ENCODE peak calls at places on chromosomes 11 and 22, in four cellular contexts. One of them, this sample, is unnamed.
A peak's percentile ranks its signal among the peaks of the same experiment; 100 is the strongest.

GRCh38 chr22:39674536-39674935 is 104.0 kb downstream of the CACNA1I start:
- DNase-seq in body of pancreas: no peak
- DNase-seq in spleen: no peak
- DNase-seq in ascending aorta: no peak
- DNase-seq in this sample: no peak

GRCh38 chr11:88345408-88345807 is 7.9 kb upstream of the CTSC start:
- DNase-seq in body of pancreas: no peak
- DNase-seq in spleen: no peak
- DNase-seq in ascending aorta: no peak
- DNase-seq in this sample: no peak

GRCh38 chr11:131723088-131723487 is 352.7 kb downstream of the NTM start:
- DNase-seq in ascending aorta: no peak
- DNase-seq in body of pancreas: no peak
- DNase-seq in spleen: no peak
- DNase-seq in this sample: no peak

GRCh38 chr11:111063711-111064110 is 181.8 kb upstream of the POU2AF2 start:
- DNase-seq in spleen: no peak
- DNase-seq in ascending aorta: no peak
- DNase-seq in body of pancreas: no peak
- DNase-seq in this sample: no peak

GRCh38 chr11:86749861-86750401 is 50.4 kb upstream of the PRSS23 start:
- DNase-seq in body of pancreas: no peak
- DNase-seq in ascending aorta: no peak
- DNase-seq in spleen: no peak
- DNase-seq in this sample: no peak

GRCh38 chr11:43269229-43269928 is 42.4 kb upstream of the API5 start:
- DNase-seq in ascending aorta: no peak
- DNase-seq in body of pancreas: no peak
- DNase-seq in spleen: peak; percentile 70
- DNase-seq in this sample: no peak

GRCh38 chr11:30016588-30017363 is at the start of gene KCNA4:
- DNase-seq in body of pancreas: peak; percentile 36
- DNase-seq in ascending aorta: no peak
- DNase-seq in spleen: no peak
- DNase-seq in this sample: no peak

GRCh38 chr11:76184551-76184993 is 21.7 kb downstream of the WNT11 start:
- DNase-seq in spleen: no peak
- DNase-seq in ascending aorta: no peak
- DNase-seq in body of pancreas: no peak
- DNase-seq in this sample: no peak

GRCh38 chr11:34219862-34220490 is 114.5 kb downstream of the NAT10 start:
- DNase-seq in ascending aorta: no peak
- DNase-seq in spleen: no peak
- DNase-seq in body of pancreas: no peak
- DNase-seq in this sample: no peak

GRCh38 chr11:45324459-45324858 is 38.3 kb upstream of the SYT13 start:
- DNase-seq in spleen: no peak
- DNase-seq in body of pancreas: no peak
- DNase-seq in ascending aorta: no peak
- DNase-seq in this sample: no peak

GRCh38 chr11:76315182-76315853 is 65.6 kb downstream of the THAP12 start:
- DNase-seq in body of pancreas: no peak
- DNase-seq in ascending aorta: no peak
- DNase-seq in spleen: no peak
- DNase-seq in this sample: no peak

GRCh38 chr22:25111579-25112517 is 87.8 kb upstream of the CRYBB3 start:
- DNase-seq in spleen: no peak
- DNase-seq in ascending aorta: peak; percentile 54
- DNase-seq in body of pancreas: peak; percentile 69
- DNase-seq in this sample: no peak

GRCh38 chr11:95108159-95108611 is 18.5 kb downstream of the ENDOD1 start:
- DNase-seq in ascending aorta: peak; percentile 12
- DNase-seq in body of pancreas: peak; percentile 24
- DNase-seq in spleen: peak; percentile 81
- DNase-seq in this sample: no peak

GRCh38 chr11:76270387-76270786 is 64.1 kb upstream of the WNT11 start:
- DNase-seq in ascending aorta: no peak
- DNase-seq in body of pancreas: no peak
- DNase-seq in spleen: no peak
- DNase-seq in this sample: no peak

GRCh38 chr11:62151737-62152102 is 27.9 kb downstream of the INCENP start:
- DNase-seq in body of pancreas: no peak
- DNase-seq in ascending aorta: no peak
- DNase-seq in spleen: peak; percentile 61
- DNase-seq in this sample: no peak

GRCh38 chr22:30386960-30387848 is at the start of gene RNF215:
- DNase-seq in body of pancreas: peak; percentile 87
- DNase-seq in ascending aorta: no peak
- DNase-seq in spleen: peak; percentile 96
- DNase-seq in this sample: peak; percentile 68

GRCh38 chr11:7524831-7525230 is 11.0 kb downstream of the PPFIBP2 start:
- DNase-seq in ascending aorta: no peak
- DNase-seq in spleen: no peak
- DNase-seq in body of pancreas: no peak
- DNase-seq in this sample: no peak

GRCh38 chr11:28108909-28109308 is 721 bp downstream of the METTL15 start:
- DNase-seq in ascending aorta: no peak
- DNase-seq in spleen: no peak
- DNase-seq in body of pancreas: no peak
- DNase-seq in this sample: no peak

GRCh38 chr11:130544266-130544665 is 95.8 kb downstream of the ADAMTS15 start:
- DNase-seq in body of pancreas: no peak
- DNase-seq in spleen: no peak
- DNase-seq in ascending aorta: no peak
- DNase-seq in this sample: no peak

DNA sequence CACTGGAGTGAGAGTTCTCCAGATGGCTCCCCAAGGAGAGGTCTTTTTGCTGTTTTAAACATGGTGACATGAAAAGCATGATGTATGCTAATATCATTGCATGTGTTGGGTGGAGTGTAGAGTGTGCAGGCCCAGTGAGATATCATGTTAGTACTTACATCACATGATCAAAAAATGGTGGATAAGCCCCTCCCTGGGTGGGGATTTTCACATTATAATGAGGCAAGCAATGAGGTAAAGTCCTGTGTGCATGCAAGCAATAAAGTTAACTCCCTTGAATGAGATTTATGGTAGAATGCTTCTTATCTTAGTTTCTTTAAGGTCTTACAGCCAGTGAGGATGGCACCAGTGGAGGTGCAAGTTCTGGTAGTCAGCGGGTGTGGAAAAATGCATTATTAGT is 8.5 kb downstream of the FAM111B start:
- DNase-seq in ascending aorta: no peak
- DNase-seq in body of pancreas: no peak
- DNase-seq in spleen: no peak
- DNase-seq in this sample: no peak
- H3K9me3 ChIP-seq in ascending aorta: peaks cover 15% of the 10 kb centered on the region
- H3K9me3 ChIP-seq in body of pancreas: no peaks in the 10 kb centered on the region
- H3K9me3 ChIP-seq in spleen: no peaks in the 10 kb centered on the region
- H3K9me3 ChIP-seq in this sample: peaks cover 21% of the 10 kb centered on the region

DNA sequence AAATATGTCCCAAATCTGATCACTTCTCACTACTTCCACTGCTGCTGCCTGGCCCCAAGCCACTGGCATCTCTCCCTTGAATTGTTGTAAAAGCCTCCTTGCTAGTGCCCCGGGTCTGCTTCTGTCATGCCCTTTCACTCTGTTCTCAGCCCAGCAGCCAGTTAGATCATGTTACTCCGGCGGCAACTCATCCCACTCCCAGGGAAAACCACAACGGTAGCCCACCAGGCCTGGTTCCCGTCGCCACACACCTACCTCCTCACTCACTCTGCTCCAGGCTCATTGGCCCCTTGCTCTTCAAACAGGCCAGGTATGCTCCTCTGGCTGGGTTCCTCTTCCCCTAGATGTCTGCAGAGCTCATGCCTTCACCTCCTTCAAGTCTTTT is 3.8 kb upstream of the MARK2 start:
- DNase-seq in body of pancreas: no peak
- DNase-seq in spleen: no peak
- DNase-seq in ascending aorta: no peak
- DNase-seq in this sample: no peak
- H3K4me3 ChIP-seq in body of pancreas: no peak overlapping the region
- H3K4me3 ChIP-seq in spleen: no peak overlapping the region
- H3K4me3 ChIP-seq in ascending aorta: no peak overlapping the region
- H3K4me3 ChIP-seq in this sample: no peak overlapping the region

GRCh38 chr22:47369431-47370015 is 607.1 kb downstream of the TBC1D22A start:
- DNase-seq in spleen: no peak
- DNase-seq in ascending aorta: no peak
- DNase-seq in body of pancreas: no peak
- DNase-seq in this sample: no peak
- H3K9me3 ChIP-seq in spleen: no peaks in the 10 kb centered on the region
- H3K9me3 ChIP-seq in ascending aorta: no peaks in the 10 kb centered on the region
- H3K9me3 ChIP-seq in body of pancreas: no peaks in the 10 kb centered on the region
- H3K9me3 ChIP-seq in this sample: peaks cover 3% of the 10 kb centered on the region

GRCh38 chr11:2304156-2305139 is 2.6 kb downstream of the TSPAN32 start:
- DNase-seq in spleen: peak; percentile 76
- DNase-seq in ascending aorta: no peak
- DNase-seq in body of pancreas: no peak
- DNase-seq in this sample: no peak
- H3K4me3 ChIP-seq in spleen: no peak overlapping the region
- H3K4me3 ChIP-seq in ascending aorta: no peak overlapping the region
- H3K4me3 ChIP-seq in body of pancreas: no peak overlapping the region
- H3K4me3 ChIP-seq in this sample: no peak overlapping the region